ENCODE peak calls at places on chromosomes 11 and 22, in seven cellular contexts. H is H1, W is sigmoid colon, B is tibial nerve, C is transverse colon, K is esophagus muscularis mucosa, D is SK-N-SH. P is an unnamed sample.

GRCh38 chr11:4891996-4892640 is 10.4 kb downstream of the OR51T1 start:
- DNase-seq in C (no peak), W (no peak), D (no peak), H (no peak), B (no peak), K (no peak), P (no peak)

GRCh38 chr22:49663311-49663711 is 164.4 kb downstream of the BRD1 start:
- DNase-seq in K (no peak), C (no peak), H (no peak), D (no peak), W (peak; percentile 59), B (no peak), P (no peak)

GRCh38 chr22:48753752-48754517 is 1073.7 kb downstream of the BRD1 start:
- DNase-seq in H (no peak), C (no peak), K (peak; percentile 87), B (no peak), D (no peak), W (peak; percentile 38), P (no peak)

GRCh38 chr11:2169626-2170570 is 1.7 kb downstream of the TH start:
- DNase-seq in K (no peak), B (no peak), D (peak; percentile 66), H (no peak), W (no peak), C (no peak), P (no peak)

GRCh38 chr22:39707816-39708215 is 137.3 kb downstream of the CACNA1I start:
- DNase-seq in W (no peak), C (no peak), D (no peak), H (no peak), K (no peak), B (no peak), P (no peak)

GRCh38 chr11:82944198-82944597 is 42.7 kb downstream of the DDIAS start:
- DNase-seq in B (no peak), H (no peak), C (no peak), K (no peak), W (no peak), D (no peak), P (no peak)

GRCh38 chr22:42544686-42545085 is 9.1 kb upstream of the SERHL2 start:
- DNase-seq in K (no peak), H (no peak), D (no peak), B (no peak), C (no peak), W (no peak), P (no peak)

GRCh38 chr11:126113515-126113957 is 50.9 kb upstream of the CDON start:
- DNase-seq in K (no peak), H (no peak), B (peak; percentile 71), W (peak; percentile 97), C (peak; percentile 90), D (peak; percentile 61), P (peak; percentile 86)

GRCh38 chr11:75449271-75449670 is 16.3 kb upstream of the KLHL35 start:
- DNase-seq in K (no peak), C (no peak), D (no peak), B (no peak), W (no peak), H (no peak), P (no peak)

GRCh38 chr11:10155793-10156490 is 138.1 kb downstream of the SBF2 start:
- DNase-seq in C (no peak), K (no peak), D (no peak), W (no peak), H (no peak), B (no peak), P (no peak)

GRCh38 chr11:116224154-116224888 is 548.5 kb downstream of the BUD13 start:
- DNase-seq in D (peak; percentile 63), K (no peak), C (peak; percentile 44), W (no peak), H (no peak), B (peak; percentile 18), P (peak; percentile 24)

GRCh38 chr11:47603295-47603694 is 9.1 kb upstream of the C1QTNF4 start:
- DNase-seq in D (no peak), W (no peak), B (no peak), H (no peak), K (no peak), C (no peak), P (no peak)

GRCh38 chr22:22187299-22187698 is 57.3 kb upstream of the VPREB1 start:
- DNase-seq in W (no peak), K (no peak), B (no peak), H (no peak), D (no peak), C (no peak), P (no peak)

GRCh38 chr11:409600-410471 is 5.0 kb downstream of the SIGIRR start:
- DNase-seq in W (peak; percentile 61), K (no peak), H (no peak), C (no peak), D (no peak), B (no peak), P (no peak)

GRCh38 chr11:61837411-61838005 is 9.4 kb downstream of the FADS2 start:
- DNase-seq in C (no peak), B (no peak), H (no peak), D (peak; percentile 10), W (no peak), K (no peak), P (no peak)

GRCh38 chr11:10627816-10628215 is 59.4 kb upstream of the LYVE1 start:
- DNase-seq in B (no peak), W (no peak), C (no peak), K (no peak), D (no peak), H (no peak), P (no peak)

GRCh38 chr11:7901319-7901854 is 29.7 kb downstream of the OR10A6 start:
- DNase-seq in C (no peak), K (no peak), B (no peak), H (no peak), D (no peak), W (no peak), P (no peak)

DNA sequence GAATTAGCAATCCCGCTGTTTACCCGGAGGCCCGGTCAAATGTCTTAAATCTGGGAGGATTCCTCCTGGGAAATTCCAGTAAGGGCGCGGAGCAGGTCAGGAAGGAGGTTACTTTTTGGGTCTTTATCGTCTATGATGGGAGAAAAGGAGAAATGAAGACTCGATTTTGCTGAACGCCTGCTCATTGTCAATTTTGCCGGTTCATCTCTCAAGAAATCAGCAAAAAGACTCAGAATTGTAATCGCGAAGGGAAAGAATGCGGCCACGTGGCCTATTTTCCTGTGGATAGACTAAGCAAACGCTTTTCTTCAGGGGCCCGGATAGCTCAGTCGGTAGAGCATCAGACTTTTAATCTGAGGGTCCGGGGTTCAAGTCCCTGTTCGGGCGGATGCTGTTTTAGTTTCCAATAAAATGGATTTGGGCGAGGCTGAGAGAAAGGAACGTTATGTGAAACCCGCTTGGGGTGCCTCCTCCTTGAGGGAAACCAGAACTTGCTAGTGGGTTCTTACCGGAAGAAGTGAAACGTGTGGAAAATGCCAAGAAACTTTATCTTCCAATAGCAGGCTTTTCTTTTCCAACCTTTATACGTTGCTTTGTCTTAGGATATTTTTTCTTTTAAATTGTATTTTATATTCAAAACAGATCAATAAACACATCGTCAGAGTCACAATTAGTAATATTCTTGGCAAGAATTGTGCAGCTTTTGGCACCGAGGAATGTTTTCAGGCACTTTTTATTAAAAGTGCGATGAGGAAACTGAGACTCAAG is 45.0 kb downstream of the OR4D9 start:
- DNase-seq in D (peak; percentile 41), H (peak; percentile 68), K (no peak), W (peak; percentile 78), C (no peak), B (peak; percentile 47), P (peak; percentile 67)
- H3K27ac ChIP-seq in D (peak overlapping the region; percentile 80), H (no peak overlapping the region), K (peak overlapping the region; percentile 73), W (peak overlapping the region; percentile 71), C (peak overlapping the region; percentile 17), B (peak overlapping the region; percentile 70), P (peak overlapping the region; percentile 65)

GRCh38 chr22:20080445-20080775 is 369 bp downstream of the DGCR8 start:
- DNase-seq in W (peak; percentile 84), D (peak; percentile 90), K (no peak), H (no peak), C (peak; percentile 71), B (no peak), P (peak; percentile 74)

GRCh38 chr22:20083157-20083890 is 3.3 kb downstream of the DGCR8 start:
- DNase-seq in K (no peak), B (no peak), H (no peak), C (no peak), W (no peak), D (no peak), P (no peak)

GRCh38 chr22:20076627-20077172 is 3.3 kb upstream of the DGCR8 start:
- DNase-seq in C (no peak), B (no peak), H (no peak), K (no peak), W (no peak), D (no peak), P (no peak)

GRCh38 chr22:20080776-20081654 is 974 bp downstream of the DGCR8 start:
- DNase-seq in C (peak; percentile 25), K (no peak), H (peak; percentile 31), B (no peak), D (peak; percentile 54), W (no peak), P (no peak)

DNA sequence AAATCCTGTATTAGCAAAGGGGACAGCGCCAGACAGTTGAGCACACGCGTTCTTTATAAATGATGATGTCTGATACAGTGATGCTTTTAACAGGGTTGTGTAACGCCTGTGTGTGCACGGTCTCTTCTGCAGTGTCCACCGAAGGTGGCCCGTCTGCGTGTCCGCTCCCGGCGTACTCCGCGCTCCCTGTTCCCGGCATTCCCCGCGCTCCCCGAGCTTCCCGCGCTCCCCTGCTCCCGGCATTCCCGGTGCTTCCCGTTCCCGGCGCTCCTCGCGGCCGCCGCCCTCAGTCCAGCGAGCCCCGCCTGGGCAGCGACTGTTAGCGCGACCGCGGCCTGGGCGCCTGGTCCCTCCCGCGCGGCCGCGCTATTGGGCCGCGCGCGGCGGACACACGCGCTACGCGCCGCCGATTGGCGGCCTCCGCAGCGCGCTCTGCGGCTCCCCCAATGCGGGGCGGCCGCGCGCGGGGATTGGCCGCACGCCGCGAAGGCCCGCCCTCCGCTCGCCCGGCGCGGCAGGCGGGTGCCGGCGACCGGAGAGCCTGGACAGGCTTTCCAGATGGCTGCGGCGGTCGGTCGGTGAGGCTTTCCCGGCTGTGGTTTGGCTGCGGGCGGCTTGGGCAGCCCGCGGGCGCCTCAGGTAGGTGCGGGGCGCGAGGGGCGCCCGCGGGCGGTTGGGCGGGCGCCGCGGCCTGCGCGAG is at the start of gene DGCR8:
- DNase-seq in D (peak; percentile 97), C (peak; percentile 94), B (peak; percentile 80), W (peak; percentile 96), K (peak; percentile 94), H (peak; percentile 64), P (peak; percentile 93)
- TF ChIP-seq EP300 in D (no peak), C (peak; percentile 66), B (peak; percentile 95), W (no peak), K (no peak), H (no peak), P (no peak)

DNA sequence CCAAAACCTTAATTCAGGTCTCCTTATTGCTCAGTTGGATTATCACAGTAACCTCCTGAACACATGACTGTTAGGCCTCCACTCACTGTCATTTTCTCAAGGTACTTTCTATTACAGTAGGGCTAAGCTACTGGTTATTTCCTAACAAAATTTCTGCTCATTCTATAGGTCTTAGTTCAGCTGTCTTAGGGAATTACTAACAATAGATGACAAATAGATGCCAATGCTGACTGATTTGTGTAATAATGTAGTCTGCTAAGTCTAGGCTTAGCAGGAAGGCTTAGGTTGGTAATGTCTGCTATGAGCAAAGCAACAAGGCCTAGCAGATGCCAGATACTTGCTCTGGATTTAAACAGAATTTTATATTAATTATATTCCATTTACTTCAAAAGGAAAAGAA is 58.1 kb downstream of the RSF1 start:
- DNase-seq in H (no peak), B (no peak), K (no peak), W (no peak), C (no peak), D (no peak), P (no peak)
- H3K36me3 ChIP-seq in H (peaks cover 8% of the 10 kb centered on the region), B (no peaks in the 10 kb centered on the region), K (peaks cover 23% of the 10 kb centered on the region), W (no peaks in the 10 kb centered on the region), C (no peaks in the 10 kb centered on the region), D (peaks cover 32% of the 10 kb centered on the region), P (no peaks in the 10 kb centered on the region)

GRCh38 chr22:33789690-33790253 is 130.5 kb downstream of the LARGE1 start:
- DNase-seq in H (no peak), C (no peak), B (no peak), K (no peak), W (no peak), D (no peak), P (no peak)
- H3K27ac ChIP-seq in H (no peak overlapping the region), C (no peak overlapping the region), B (no peak overlapping the region), K (no peak overlapping the region), W (no peak overlapping the region), D (no peak overlapping the region), P (no peak overlapping the region)

P was measured in ovary.